ENCODE peak calls at places on chromosomes 4 and X, in four cellular contexts. H is D721Med, X is uterus, Q is iPS-NIHi11. M is an unnamed sample.

GRCh38 chrX:141201962-141202361 is 25.0 kb upstream of the LDOC1 start:
- DNase-seq in Q (no peak), X (no peak), H (no peak), M (no peak)

GRCh38 chr4:27861802-27862201 is 1001.2 kb downstream of the STIM2 start:
- DNase-seq in X (no peak), H (no peak), Q (no peak), M (no peak)

GRCh38 chr4:152850377-152850776 is 70.6 kb downstream of the ARFIP1 start:
- DNase-seq in Q (peak; percentile 64), X (no peak), H (no peak), M (peak; percentile 70)

GRCh38 chr4:79599691-79600090 is 191.7 kb upstream of the GK2 start:
- DNase-seq in Q (no peak), H (no peak), X (no peak), M (no peak)

GRCh38 chr4:37627263-37627662 is 58.9 kb downstream of the RELL1 start:
- DNase-seq in X (no peak), Q (no peak), H (no peak), M (no peak)

GRCh38 chr4:67721770-67722597 is 21.0 kb upstream of the UBA6 start:
- DNase-seq in X (no peak), Q (no peak), H (no peak), M (no peak)

GRCh38 chr4:147547314-147548056 is 66.6 kb downstream of the EDNRA start:
- DNase-seq in Q (no peak), X (no peak), H (no peak), M (no peak)

GRCh38 chr4:161822174-161822573 is 341.6 kb downstream of the FSTL5 start:
- DNase-seq in X (no peak), H (no peak), Q (no peak), M (no peak)

GRCh38 chr4:38001927-38002326 is 41.7 kb downstream of the PTTG2 start:
- DNase-seq in H (no peak), X (no peak), Q (peak; percentile 53), M (no peak)

GRCh38 chr4:151688003-151688784 is 72.6 kb downstream of the GATB start:
- DNase-seq in X (no peak), H (no peak), Q (peak; percentile 23), M (no peak)

GRCh38 chr4:145609494-145610427 is 9.4 kb upstream of the MMAA start:
- DNase-seq in Q (peak; percentile 48), H (no peak), X (peak; percentile 55), M (peak; percentile 57)

GRCh38 chrX:117895418-117895817 is 221.2 kb downstream of the KLHL13 start:
- DNase-seq in X (no peak), Q (no peak), H (no peak), M (no peak)

GRCh38 chr4:40865696-40866095 is 115.9 kb downstream of the NSUN7 start:
- DNase-seq in Q (no peak), X (no peak), H (no peak), M (no peak)

GRCh38 chr4:169153451-169153850 is 117.3 kb downstream of the SH3RF1 start:
- DNase-seq in X (no peak), H (no peak), Q (no peak), M (no peak)

GRCh38 chrX:139691843-139692505 is 16.0 kb downstream of the MCF2 start:
- DNase-seq in H (no peak), X (no peak), Q (peak; percentile 25), M (no peak)

GRCh38 chrX:71128166-71128833 is 9.9 kb downstream of the MED12 start:
- DNase-seq in H (no peak), Q (no peak), X (no peak), M (no peak)

GRCh38 chrX:31500920-31501319 is 429.1 kb upstream of the FTHL17 start:
- DNase-seq in Q (peak; percentile 3), X (no peak), H (no peak), M (no peak)

GRCh38 chr4:88033309-88033708 is 25.9 kb downstream of the PKD2 start:
- DNase-seq in H (peak; percentile 25), X (no peak), Q (peak; percentile 61), M (peak; percentile 39)

GRCh38 chr4:128310266-128310697 is 22.7 kb upstream of the PGRMC2 start:
- DNase-seq in H (no peak), X (no peak), Q (peak; percentile 29), M (no peak)

GRCh38 chr4:139603576-139604387 is 47.8 kb upstream of the SETD7 start:
- DNase-seq in X (no peak), H (no peak), Q (peak; percentile 55), M (peak; percentile 39)

GRCh38 chrX:111376897-111377601 is 34.9 kb downstream of the DCX start:
- DNase-seq in Q (peak; percentile 11), X (no peak), H (no peak), M (no peak)

GRCh38 chr4:71456841-71457240 is 118.0 kb downstream of the SLC4A4 start:
- DNase-seq in H (no peak), X (no peak), Q (no peak), M (no peak)

GRCh38 chr4:99447079-99447478 is 11.9 kb upstream of the ADH7 start:
- DNase-seq in X (no peak), H (no peak), Q (peak; percentile 47), M (no peak)

GRCh38 chr4:7861440-7861881 is 78.2 kb downstream of the AFAP1 start:
- DNase-seq in H (no peak), Q (peak; percentile 35), X (no peak), M (no peak)

GRCh38 chrX:136910565-136911040 is 30.1 kb upstream of the RBMX start:
- DNase-seq in X (no peak), H (no peak), Q (no peak), M (no peak)

GRCh38 chr4:104989363-104989762 is 157.3 kb upstream of the TET2 start:
- DNase-seq in Q (peak; percentile 9), X (no peak), H (no peak), M (no peak)

GRCh38 chr4:56078866-56079265 is 130.1 kb downstream of the CEP135 start:
- DNase-seq in X (no peak), Q (no peak), H (no peak), M (no peak)

GRCh38 chr4:168645933-168646768 is 149.3 kb downstream of the PALLD start:
- DNase-seq in Q (no peak), X (no peak), H (no peak), M (no peak)

GRCh38 chr4:77360451-77360850 is 203.4 kb downstream of the CCNG2 start:
- DNase-seq in X (no peak), H (peak; percentile 58), Q (no peak), M (no peak)

GRCh38 chrX:31271615-31272471 is 200.0 kb upstream of the FTHL17 start:
- DNase-seq in X (no peak), H (no peak), Q (no peak), M (no peak)

GRCh38 chrX:148691456-148691855 is 191.0 kb downstream of the AFF2 start:
- DNase-seq in X (no peak), H (no peak), Q (no peak), M (no peak)

GRCh38 chr4:118224239-118224829 is 128.5 kb downstream of the PRSS12 start:
- DNase-seq in X (no peak), H (no peak), Q (peak; percentile 37), M (no peak)

GRCh38 chrX:151543706-151544105 is 19.8 kb upstream of the PASD1 start:
- DNase-seq in Q (no peak), H (no peak), X (no peak), M (no peak)

GRCh38 chrX:45758319-45758718 is 557.6 kb upstream of the DIPK2B start:
- DNase-seq in X (no peak), Q (no peak), H (no peak), M (no peak)

GRCh38 chr4:86939123-86939522 is 4.3 kb downstream of the AFF1 start:
- DNase-seq in X (no peak), H (no peak), Q (no peak), M (no peak)

GRCh38 chr4:160136021-160136420 is 1033.1 kb downstream of the RAPGEF2 start:
- DNase-seq in X (no peak), Q (no peak), H (no peak), M (no peak)

GRCh38 chrX:111837226-111837625 is 38.8 kb upstream of the TRPC5OS start:
- DNase-seq in Q (no peak), X (no peak), H (no peak), M (no peak)